ENCODE peak calls at places on chromosomes 16 and 17, in eight cellular contexts. One of them, this sample, is unnamed.

GRCh38 chr17:81403040-81403467 is 7.8 kb downstream of the BAHCC1 start:
- DNase-seq in HFF-Myc: no peak
- DNase-seq in GM06990: no peak
- DNase-seq in HCT116: no peak
- DNase-seq in transverse colon: no peak
- DNase-seq in kidney epithelial cell: no peak
- DNase-seq in astrocyte of the spinal cord: no peak
- DNase-seq in B cell: no peak
- DNase-seq in this sample: no peak

GRCh38 chr16:87499189-87499486 is 6.3 kb upstream of the ZCCHC14 start:
- DNase-seq in HCT116: no peak
- DNase-seq in GM06990: no peak
- DNase-seq in B cell: no peak
- DNase-seq in transverse colon: no peak
- DNase-seq in kidney epithelial cell: peak; percentile 54
- DNase-seq in astrocyte of the spinal cord: peak; percentile 87
- DNase-seq in HFF-Myc: no peak
- DNase-seq in this sample: peak; percentile 67

GRCh38 chr17:82346342-82347300 is 12.4 kb upstream of the TEX19 start:
- DNase-seq in astrocyte of the spinal cord: no peak
- DNase-seq in HFF-Myc: no peak
- DNase-seq in B cell: no peak
- DNase-seq in GM06990: no peak
- DNase-seq in kidney epithelial cell: no peak
- DNase-seq in transverse colon: no peak
- DNase-seq in HCT116: no peak
- DNase-seq in this sample: no peak

GRCh38 chr17:43905985-43906852 is 1.1 kb downstream of the MPP2 start:
- DNase-seq in HFF-Myc: no peak
- DNase-seq in kidney epithelial cell: no peak
- DNase-seq in astrocyte of the spinal cord: peak; percentile 47
- DNase-seq in HCT116: no peak
- DNase-seq in GM06990: no peak
- DNase-seq in B cell: no peak
- DNase-seq in transverse colon: peak; percentile 62
- DNase-seq in this sample: no peak

GRCh38 chr17:72446525-72447250 is 325.9 kb downstream of the SOX9 start:
- DNase-seq in transverse colon: peak; percentile 84
- DNase-seq in HFF-Myc: no peak
- DNase-seq in HCT116: no peak
- DNase-seq in astrocyte of the spinal cord: no peak
- DNase-seq in B cell: no peak
- DNase-seq in GM06990: no peak
- DNase-seq in kidney epithelial cell: no peak
- DNase-seq in this sample: no peak

GRCh38 chr17:10769840-10770239 is 34.1 kb downstream of the TMEM238L start:
- DNase-seq in kidney epithelial cell: no peak
- DNase-seq in GM06990: no peak
- DNase-seq in astrocyte of the spinal cord: no peak
- DNase-seq in transverse colon: no peak
- DNase-seq in HCT116: no peak
- DNase-seq in B cell: no peak
- DNase-seq in HFF-Myc: no peak
- DNase-seq in this sample: no peak

GRCh38 chr16:57689772-57690558 is 4.6 kb upstream of the DRC7 start:
- DNase-seq in transverse colon: no peak
- DNase-seq in kidney epithelial cell: peak; percentile 19
- DNase-seq in GM06990: peak; percentile 82
- DNase-seq in HCT116: no peak
- DNase-seq in HFF-Myc: no peak
- DNase-seq in astrocyte of the spinal cord: no peak
- DNase-seq in B cell: peak; percentile 75
- DNase-seq in this sample: no peak

GRCh38 chr17:6753006-6753445 is 2.8 kb upstream of the XAF1 start:
- DNase-seq in GM06990: no peak
- DNase-seq in astrocyte of the spinal cord: peak; percentile 93
- DNase-seq in B cell: no peak
- DNase-seq in transverse colon: peak; percentile 31
- DNase-seq in kidney epithelial cell: peak; percentile 53
- DNase-seq in HFF-Myc: peak; percentile 46
- DNase-seq in HCT116: no peak
- DNase-seq in this sample: peak; percentile 71

GRCh38 chr16:28092721-28093382 is 29.3 kb upstream of the GSG1L start:
- DNase-seq in transverse colon: no peak
- DNase-seq in astrocyte of the spinal cord: no peak
- DNase-seq in HCT116: no peak
- DNase-seq in GM06990: no peak
- DNase-seq in kidney epithelial cell: no peak
- DNase-seq in HFF-Myc: no peak
- DNase-seq in B cell: no peak
- DNase-seq in this sample: no peak

GRCh38 chr17:28188841-28189263 is 130.1 kb upstream of the TMEM97 start:
- DNase-seq in transverse colon: no peak
- DNase-seq in astrocyte of the spinal cord: no peak
- DNase-seq in HCT116: no peak
- DNase-seq in GM06990: no peak
- DNase-seq in kidney epithelial cell: peak; percentile 21
- DNase-seq in HFF-Myc: peak; percentile 62
- DNase-seq in B cell: no peak
- DNase-seq in this sample: no peak

GRCh38 chr16:88631384-88631783 is 7.0 kb upstream of the IL17C start:
- DNase-seq in HFF-Myc: no peak
- DNase-seq in astrocyte of the spinal cord: no peak
- DNase-seq in HCT116: no peak
- DNase-seq in kidney epithelial cell: no peak
- DNase-seq in GM06990: no peak
- DNase-seq in transverse colon: no peak
- DNase-seq in B cell: no peak
- DNase-seq in this sample: no peak

DNA sequence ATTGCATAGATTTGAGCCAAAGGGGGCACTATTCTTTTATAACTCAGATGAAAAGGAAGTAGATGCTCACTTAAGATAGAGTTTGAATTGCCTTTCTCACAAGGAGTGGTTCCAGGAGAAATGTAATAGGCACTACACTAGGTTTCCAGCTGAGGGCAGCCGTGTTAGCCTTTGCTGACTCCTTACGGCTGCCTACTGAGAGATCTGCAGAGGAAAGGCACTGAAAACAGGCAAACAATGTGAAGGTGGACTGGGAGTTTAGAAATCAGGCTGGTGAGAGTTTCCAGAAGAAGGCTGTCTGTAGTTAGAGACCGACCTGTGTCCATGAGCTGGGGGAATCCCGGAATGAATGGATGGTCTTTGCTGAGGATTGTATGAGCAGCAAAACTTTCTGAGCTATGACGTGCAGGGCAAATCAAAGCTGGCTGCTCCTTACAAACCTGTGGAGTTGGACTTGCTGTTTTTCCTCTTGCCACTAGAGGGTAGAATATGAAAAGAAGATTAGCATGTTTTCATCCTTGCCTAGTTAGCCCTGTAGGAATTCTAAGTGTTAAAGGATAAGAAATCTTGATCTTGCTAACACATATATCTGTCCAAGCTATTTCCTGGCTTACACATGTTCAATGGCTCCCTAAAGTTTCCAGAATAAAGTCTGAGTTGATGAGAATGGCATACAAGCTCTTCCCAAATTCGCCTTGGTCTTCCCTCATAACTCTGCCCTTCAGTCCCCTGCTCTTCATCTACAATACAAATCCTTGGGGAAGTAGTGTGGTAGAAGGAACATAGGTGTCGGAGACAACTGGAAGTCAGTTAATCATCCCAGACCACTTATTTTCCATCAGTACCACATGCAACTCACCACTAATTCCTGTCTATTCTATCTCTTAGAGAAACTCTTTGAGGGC is 20.1 kb upstream of the TAOK1 start:
- DNase-seq in HFF-Myc: peak; percentile 69
- DNase-seq in kidney epithelial cell: peak; percentile 57
- DNase-seq in transverse colon: peak; percentile 67
- DNase-seq in astrocyte of the spinal cord: peak; percentile 90
- DNase-seq in HCT116: peak; percentile 66
- DNase-seq in B cell: peak; percentile 63
- DNase-seq in GM06990: peak; percentile 29
- DNase-seq in this sample: peak; percentile 82
- TF ChIP-seq CTCF in HFF-Myc: peak; percentile 73
- TF ChIP-seq CTCF in kidney epithelial cell: peak; percentile 63
- TF ChIP-seq CTCF in transverse colon: peak; percentile 83
- TF ChIP-seq CTCF in astrocyte of the spinal cord: peak; percentile 72
- TF ChIP-seq CTCF in HCT116: peak; percentile 62
- TF ChIP-seq CTCF in B cell: peak; percentile 86
- TF ChIP-seq CTCF in GM06990: peak; percentile 70
- TF ChIP-seq CTCF in this sample: peak; percentile 47

GRCh38 chr16:80976946-80977345 is 29.7 kb downstream of the CMC2 start:
- DNase-seq in astrocyte of the spinal cord: no peak
- DNase-seq in GM06990: no peak
- DNase-seq in HCT116: no peak
- DNase-seq in transverse colon: no peak
- DNase-seq in B cell: no peak
- DNase-seq in HFF-Myc: no peak
- DNase-seq in kidney epithelial cell: no peak
- DNase-seq in this sample: no peak

GRCh38 chr16:80971814-80972213 is 34.9 kb downstream of the CMC2 start:
- DNase-seq in HCT116: no peak
- DNase-seq in transverse colon: no peak
- DNase-seq in B cell: no peak
- DNase-seq in astrocyte of the spinal cord: no peak
- DNase-seq in GM06990: peak; percentile 13
- DNase-seq in kidney epithelial cell: no peak
- DNase-seq in HFF-Myc: no peak
- DNase-seq in this sample: no peak

GRCh38 chr16:80973991-80974390 is 32.7 kb downstream of the CMC2 start:
- DNase-seq in HCT116: no peak
- DNase-seq in kidney epithelial cell: no peak
- DNase-seq in astrocyte of the spinal cord: no peak
- DNase-seq in B cell: no peak
- DNase-seq in GM06990: no peak
- DNase-seq in transverse colon: no peak
- DNase-seq in HFF-Myc: no peak
- DNase-seq in this sample: no peak

GRCh38 chr16:80972611-80973010 is 34.1 kb downstream of the CMC2 start:
- DNase-seq in transverse colon: no peak
- DNase-seq in GM06990: no peak
- DNase-seq in kidney epithelial cell: no peak
- DNase-seq in HFF-Myc: no peak
- DNase-seq in astrocyte of the spinal cord: no peak
- DNase-seq in B cell: no peak
- DNase-seq in HCT116: no peak
- DNase-seq in this sample: no peak

DNA sequence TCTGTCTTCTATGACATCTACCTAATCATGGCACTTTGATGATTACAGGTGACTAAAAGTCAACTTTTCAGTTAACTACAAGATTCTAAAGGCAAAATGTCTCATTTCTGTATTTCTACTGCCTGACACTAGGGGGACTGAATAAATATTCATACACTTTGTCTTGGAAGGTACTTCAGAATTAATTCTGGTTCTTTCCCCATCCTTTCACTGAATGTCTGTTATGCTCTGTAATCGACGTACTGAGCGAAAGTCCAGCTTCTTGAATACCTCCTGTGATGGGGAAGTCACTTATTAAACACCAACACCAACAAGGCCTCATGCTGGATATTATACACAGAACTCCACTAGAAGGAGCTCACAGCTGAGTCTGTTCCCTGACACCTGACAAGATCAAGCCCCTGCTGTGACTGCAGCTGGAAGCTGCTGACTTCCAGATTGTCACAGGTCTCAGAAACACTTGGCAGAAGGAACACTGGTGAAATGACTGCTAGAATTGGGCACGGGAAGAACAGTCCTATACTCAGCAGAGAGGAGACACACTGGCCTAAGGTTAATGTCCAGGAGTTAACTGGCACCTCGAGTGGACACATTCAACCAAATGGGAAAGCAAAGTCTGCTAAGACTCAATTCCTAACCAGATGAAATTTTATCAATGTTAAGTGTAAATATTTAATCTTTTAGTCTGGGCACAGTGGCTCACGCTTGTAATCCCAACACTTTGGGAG is 31.9 kb downstream of the CMC2 start:
- DNase-seq in transverse colon: no peak
- DNase-seq in B cell: no peak
- DNase-seq in HFF-Myc: no peak
- DNase-seq in GM06990: no peak
- DNase-seq in HCT116: peak; percentile 12
- DNase-seq in kidney epithelial cell: no peak
- DNase-seq in astrocyte of the spinal cord: no peak
- DNase-seq in this sample: no peak
- TF ChIP-seq CTCF in transverse colon: no peak
- TF ChIP-seq CTCF in B cell: peak; percentile 58
- TF ChIP-seq CTCF in HFF-Myc: peak; percentile 16
- TF ChIP-seq CTCF in GM06990: peak; percentile 44
- TF ChIP-seq CTCF in HCT116: peak; percentile 62
- TF ChIP-seq CTCF in kidney epithelial cell: peak; percentile 36
- TF ChIP-seq CTCF in astrocyte of the spinal cord: peak; percentile 42
- TF ChIP-seq CTCF in this sample: peak; percentile 42

GRCh38 chr17:74825003-74825627 is 34.6 kb downstream of the GRIN2C start:
- DNase-seq in GM06990: no peak
- DNase-seq in transverse colon: no peak
- DNase-seq in B cell: no peak
- DNase-seq in astrocyte of the spinal cord: no peak
- DNase-seq in HFF-Myc: no peak
- DNase-seq in HCT116: no peak
- DNase-seq in kidney epithelial cell: no peak
- DNase-seq in this sample: no peak

GRCh38 chr17:74823176-74823495 is 36.5 kb downstream of the GRIN2C start:
- DNase-seq in GM06990: no peak
- DNase-seq in astrocyte of the spinal cord: no peak
- DNase-seq in transverse colon: no peak
- DNase-seq in kidney epithelial cell: no peak
- DNase-seq in HFF-Myc: no peak
- DNase-seq in B cell: no peak
- DNase-seq in HCT116: no peak
- DNase-seq in this sample: no peak

GRCh38 chr17:74822329-74823175 is 37.1 kb downstream of the GRIN2C start:
- DNase-seq in transverse colon: no peak
- DNase-seq in B cell: no peak
- DNase-seq in HCT116: no peak
- DNase-seq in GM06990: no peak
- DNase-seq in HFF-Myc: no peak
- DNase-seq in astrocyte of the spinal cord: no peak
- DNase-seq in kidney epithelial cell: no peak
- DNase-seq in this sample: no peak

GRCh38 chr17:74820037-74820436 is 39.6 kb downstream of the GRIN2C start:
- DNase-seq in kidney epithelial cell: no peak
- DNase-seq in B cell: no peak
- DNase-seq in transverse colon: no peak
- DNase-seq in HFF-Myc: no peak
- DNase-seq in GM06990: no peak
- DNase-seq in HCT116: no peak
- DNase-seq in astrocyte of the spinal cord: no peak
- DNase-seq in this sample: no peak

GRCh38 chr17:74821655-74822328 is 37.9 kb downstream of the GRIN2C start:
- DNase-seq in astrocyte of the spinal cord: no peak
- DNase-seq in kidney epithelial cell: no peak
- DNase-seq in HFF-Myc: no peak
- DNase-seq in HCT116: no peak
- DNase-seq in B cell: no peak
- DNase-seq in GM06990: no peak
- DNase-seq in transverse colon: no peak
- DNase-seq in this sample: no peak
- TF ChIP-seq CTCF in astrocyte of the spinal cord: no peak
- TF ChIP-seq CTCF in kidney epithelial cell: no peak
- TF ChIP-seq CTCF in HFF-Myc: no peak
- TF ChIP-seq CTCF in HCT116: no peak
- TF ChIP-seq CTCF in B cell: no peak
- TF ChIP-seq CTCF in GM06990: no peak
- TF ChIP-seq CTCF in transverse colon: no peak
- TF ChIP-seq CTCF in this sample: no peak

GRCh38 chr16:49464877-49465504 is 91.4 kb downstream of the C16orf78 start:
- DNase-seq in transverse colon: no peak
- DNase-seq in GM06990: no peak
- DNase-seq in kidney epithelial cell: no peak
- DNase-seq in B cell: no peak
- DNase-seq in astrocyte of the spinal cord: no peak
- DNase-seq in HCT116: no peak
- DNase-seq in HFF-Myc: no peak
- DNase-seq in this sample: no peak
- TF ChIP-seq CTCF in transverse colon: peak; percentile 19
- TF ChIP-seq CTCF in GM06990: peak; percentile 65
- TF ChIP-seq CTCF in kidney epithelial cell: peak; percentile 30
- TF ChIP-seq CTCF in B cell: no peak
- TF ChIP-seq CTCF in astrocyte of the spinal cord: peak; percentile 30
- TF ChIP-seq CTCF in HCT116: peak; percentile 78
- TF ChIP-seq CTCF in HFF-Myc: peak; percentile 56
- TF ChIP-seq CTCF in this sample: peak; percentile 10